ENCODE peak calls at places on chromosomes 12 and 14, in four cellular contexts. U, Q, K and B are unnamed samples.
A peak's percentile ranks its signal among the peaks of the same experiment; 100 is the strongest.

GRCh38 chr14:100666403-100666802 is 60.3 kb upstream of the DLK1 start:
- DNase-seq in U (no peak), Q (no peak), K (no peak), B (no peak)

GRCh38 chr12:127613056-127613455 is 653.9 kb upstream of the TMEM132C start:
- DNase-seq in U (peak; percentile 18), Q (peak; percentile 67), K (no peak), B (no peak)

GRCh38 chr12:16844875-16845274 is 238.9 kb upstream of the LMO3 start:
- DNase-seq in U (no peak), Q (no peak), K (no peak), B (no peak)

GRCh38 chr12:110743571-110744093 is 941 bp upstream of the PPP1CC start:
- DNase-seq in U (peak; percentile 11), Q (no peak), K (peak; percentile 34), B (peak; percentile 46)

GRCh38 chr14:33916663-33917565 is 34.0 kb downstream of the EGLN3 start:
- DNase-seq in U (no peak), Q (no peak), K (peak; percentile 61), B (peak; percentile 77)

GRCh38 chr12:10102322-10102721 is 3.5 kb upstream of the CLEC1A start:
- DNase-seq in U (no peak), Q (no peak), K (no peak), B (no peak)

GRCh38 chr14:92121207-92121669 is 268 bp downstream of the NDUFB1 start:
- DNase-seq in U (no peak), Q (peak; percentile 39), K (peak; percentile 43), B (peak; percentile 49)

GRCh38 chr12:68636268-68636667 is 25.6 kb downstream of the RAP1B start:
- DNase-seq in U (no peak), Q (no peak), K (peak; percentile 80), B (peak; percentile 85)

GRCh38 chr14:99727096-99727870 is 43.2 kb downstream of the CYP46A1 start:
- DNase-seq in U (no peak), Q (peak; percentile 18), K (no peak), B (no peak)

GRCh38 chr12:107400686-107401447 is 284.7 kb upstream of the PWP1 start:
- DNase-seq in U (no peak), Q (no peak), K (peak; percentile 43), B (peak; percentile 79)

GRCh38 chr12:44876554-44877275 is 600 bp upstream of the NELL2 start:
- DNase-seq in U (no peak), Q (no peak), K (peak; percentile 12), B (peak; percentile 12)

GRCh38 chr12:126483145-126484068 is 1418.2 kb downstream of the AACS start:
- DNase-seq in U (no peak), Q (no peak), K (peak; percentile 81), B (peak; percentile 83)

GRCh38 chr14:55739967-55740707 is 160.1 kb downstream of the KTN1 start:
- DNase-seq in U (peak; percentile 31), Q (no peak), K (no peak), B (no peak)

GRCh38 chr12:70648831-70649230 is 11.6 kb upstream of the PTPRB start:
- DNase-seq in U (no peak), Q (no peak), K (peak; percentile 77), B (peak; percentile 82)

GRCh38 chr12:49847161-49847560 is 4.3 kb upstream of the BCDIN3D start:
- DNase-seq in U (no peak), Q (no peak), K (no peak), B (no peak)

GRCh38 chr12:119020377-119021360 is 39.3 kb downstream of the SRRM4 start:
- DNase-seq in U (peak; percentile 20), Q (peak; percentile 46), K (no peak), B (no peak)

GRCh38 chr12:62967701-62968100 is 32.8 kb upstream of the PPM1H start:
- DNase-seq in U (no peak), Q (no peak), K (no peak), B (no peak)

GRCh38 chr14:22471545-22472121 is 117.4 kb downstream of the DAD1 start:
- DNase-seq in U (peak; percentile 45), Q (peak; percentile 69), K (peak; percentile 37), B (peak; percentile 65)
- TF ChIP-seq CTCF in U (peak; percentile 34), Q (peak; percentile 42), K (peak; percentile 46), B (peak; percentile 67)

GRCh38 chr14:21534576-21534975 is 8.4 kb upstream of the SALL2 start:
- DNase-seq in U (no peak), Q (no peak), K (no peak), B (no peak)
- H3K4me3 ChIP-seq in U (no peak overlapping the region), Q (no peak overlapping the region), K (no peak overlapping the region), B (no peak overlapping the region)

GRCh38 chr12:111788178-111788654 is 21.5 kb downstream of the ALDH2 start:
- DNase-seq in U (peak; percentile 79), Q (peak; percentile 54), K (peak; percentile 52), B (peak; percentile 86)
- TF ChIP-seq CTCF in U (peak; percentile 51), Q (no peak), K (peak; percentile 31), B (peak; percentile 50)

GRCh38 chr12:27969901-27970390 is 2.6 kb downstream of the PTHLH start:
- DNase-seq in U (peak; percentile 60), Q (peak; percentile 72), K (peak; percentile 35), B (peak; percentile 61)

GRCh38 chr12:27970981-27971489 is 1.5 kb downstream of the PTHLH start:
- DNase-seq in U (no peak), Q (no peak), K (no peak), B (no peak)

GRCh38 chr12:27969011-27969900 is 3.3 kb downstream of the PTHLH start:
- DNase-seq in U (no peak), Q (no peak), K (peak; percentile 21), B (no peak)

GRCh38 chr12:27971606-27972005 is 927 bp downstream of the PTHLH start:
- DNase-seq in U (no peak), Q (no peak), K (no peak), B (no peak)

DNA sequence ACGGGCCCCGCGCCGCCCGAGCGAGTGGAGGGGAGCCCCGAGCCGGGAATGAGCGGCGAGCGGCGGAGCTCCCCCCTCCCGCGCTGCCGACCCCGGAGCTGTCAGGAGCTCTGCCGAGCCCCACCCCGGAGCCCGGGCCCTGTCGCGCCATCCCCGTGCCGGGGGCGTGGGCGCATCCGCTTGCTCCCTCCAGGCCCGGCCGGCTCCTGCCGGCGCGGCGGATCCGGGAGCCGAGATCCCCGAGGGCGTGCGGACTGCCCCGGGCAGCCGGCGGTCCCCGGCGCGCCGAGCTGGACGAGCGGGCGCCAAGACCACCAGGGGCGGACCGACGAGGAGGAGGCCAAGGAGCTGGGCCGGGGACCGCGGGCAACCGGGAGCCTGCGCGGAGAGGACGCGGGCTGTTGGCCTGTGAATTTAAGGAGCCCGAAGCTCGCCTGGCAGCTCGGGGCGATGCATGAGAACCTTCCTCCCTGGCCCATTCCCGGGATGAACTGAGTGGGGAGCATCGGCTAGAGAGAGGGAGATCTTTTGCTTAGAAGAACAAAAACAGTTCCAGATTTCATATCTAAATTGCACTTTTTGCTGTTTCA is 2.0 kb downstream of the PTHLH start:
- DNase-seq in U (no peak), Q (no peak), K (peak; percentile 38), B (no peak)
- H3K4me3 ChIP-seq in U (peak overlapping the region; percentile 18), Q (peak overlapping the region; percentile 55), K (peak overlapping the region; percentile 60), B (peak overlapping the region; percentile 64)

DNA sequence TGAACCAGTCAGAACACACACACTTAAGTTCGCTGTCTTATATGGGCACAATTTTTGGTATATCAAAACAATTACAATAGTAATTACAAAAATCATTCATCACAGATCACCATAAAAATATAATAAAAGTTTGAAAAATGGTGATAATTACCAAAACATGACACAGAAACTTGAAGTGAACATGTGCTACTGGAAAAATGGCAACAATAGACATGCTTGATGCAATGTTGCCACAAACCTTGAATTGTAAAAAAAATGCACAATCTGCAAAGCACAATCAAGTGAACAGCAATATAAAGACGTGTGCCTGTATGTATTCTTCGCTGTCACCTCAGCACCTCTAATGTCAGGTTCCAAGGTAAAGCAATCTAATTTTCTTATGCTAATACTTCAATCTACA is 117.6 kb downstream of the PRKD1 start:
- DNase-seq in U (no peak), Q (no peak), K (no peak), B (no peak)
- TF ChIP-seq CTCF in U (no peak), Q (no peak), K (no peak), B (no peak)

DNA sequence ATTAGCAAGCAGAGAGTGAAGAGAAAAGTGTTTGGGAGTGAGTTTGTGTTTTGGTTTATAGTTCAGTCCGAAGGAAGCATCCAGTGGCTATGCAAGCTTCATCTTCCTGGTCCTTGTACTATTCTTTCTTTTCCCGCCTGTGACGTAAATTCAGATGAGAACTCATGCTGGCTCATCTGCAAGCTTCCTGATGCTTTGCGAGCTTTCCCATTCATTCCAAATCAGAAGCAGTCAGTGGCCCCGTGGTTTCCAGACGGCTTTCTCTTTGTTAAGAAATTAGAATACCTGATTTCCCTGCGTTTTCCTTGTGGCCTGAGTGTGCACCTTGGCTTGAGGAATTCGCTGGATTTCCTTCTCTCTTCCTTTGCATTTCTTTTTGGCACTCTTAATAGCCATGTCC is 89.5 kb downstream of the TESC start:
- DNase-seq in U (no peak), Q (no peak), K (no peak), B (no peak)
- H3K4me3 ChIP-seq in U (no peak overlapping the region), Q (no peak overlapping the region), K (no peak overlapping the region), B (no peak overlapping the region)

DNA sequence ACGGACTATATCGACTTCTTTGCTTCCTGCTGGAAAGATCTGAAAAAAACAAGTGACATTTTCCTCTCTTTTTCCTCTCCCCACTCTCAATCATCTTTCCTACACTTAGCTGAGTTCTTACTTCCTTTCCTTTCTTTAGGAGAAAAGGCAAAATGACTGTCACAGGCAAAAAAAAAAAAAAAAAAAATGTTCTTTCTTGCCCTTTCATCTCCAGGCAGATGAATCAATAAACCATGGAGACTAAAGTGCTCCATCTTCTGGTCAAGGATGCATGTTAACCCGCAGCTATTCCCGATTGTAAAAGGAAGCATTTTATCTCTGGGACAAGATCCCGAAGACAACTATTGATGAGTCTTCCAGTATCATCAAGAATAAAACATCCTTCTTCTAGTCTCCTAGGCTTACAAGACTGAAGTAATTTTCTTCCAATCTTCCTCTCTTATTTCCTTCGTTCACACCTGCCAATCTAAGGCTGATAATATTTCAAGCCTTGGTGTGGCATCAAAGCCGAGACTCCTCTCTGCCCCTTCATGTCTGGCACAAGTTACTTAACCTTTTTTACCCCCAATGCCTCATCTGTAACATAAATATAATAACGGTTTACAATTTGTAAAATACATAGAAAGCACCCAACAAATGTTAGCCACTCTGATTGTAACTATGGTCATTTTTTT is 94.2 kb upstream of the PLEKHG7 start:
- DNase-seq in U (no peak), Q (no peak), K (peak; percentile 75), B (peak; percentile 67)
- TF ChIP-seq CTCF in U (peak; percentile 22), Q (peak; percentile 26), K (peak; percentile 74), B (peak; percentile 73)

GRCh38 chr14:23568021-23568599 is 519 bp upstream of the AP1G2 start:
- DNase-seq in U (no peak), Q (no peak), K (no peak), B (no peak)
- H3K4me3 ChIP-seq in U (peak overlapping the region; percentile 29), Q (peak overlapping the region; percentile 70), K (peak overlapping the region; percentile 61), B (peak overlapping the region; percentile 74)

DNA sequence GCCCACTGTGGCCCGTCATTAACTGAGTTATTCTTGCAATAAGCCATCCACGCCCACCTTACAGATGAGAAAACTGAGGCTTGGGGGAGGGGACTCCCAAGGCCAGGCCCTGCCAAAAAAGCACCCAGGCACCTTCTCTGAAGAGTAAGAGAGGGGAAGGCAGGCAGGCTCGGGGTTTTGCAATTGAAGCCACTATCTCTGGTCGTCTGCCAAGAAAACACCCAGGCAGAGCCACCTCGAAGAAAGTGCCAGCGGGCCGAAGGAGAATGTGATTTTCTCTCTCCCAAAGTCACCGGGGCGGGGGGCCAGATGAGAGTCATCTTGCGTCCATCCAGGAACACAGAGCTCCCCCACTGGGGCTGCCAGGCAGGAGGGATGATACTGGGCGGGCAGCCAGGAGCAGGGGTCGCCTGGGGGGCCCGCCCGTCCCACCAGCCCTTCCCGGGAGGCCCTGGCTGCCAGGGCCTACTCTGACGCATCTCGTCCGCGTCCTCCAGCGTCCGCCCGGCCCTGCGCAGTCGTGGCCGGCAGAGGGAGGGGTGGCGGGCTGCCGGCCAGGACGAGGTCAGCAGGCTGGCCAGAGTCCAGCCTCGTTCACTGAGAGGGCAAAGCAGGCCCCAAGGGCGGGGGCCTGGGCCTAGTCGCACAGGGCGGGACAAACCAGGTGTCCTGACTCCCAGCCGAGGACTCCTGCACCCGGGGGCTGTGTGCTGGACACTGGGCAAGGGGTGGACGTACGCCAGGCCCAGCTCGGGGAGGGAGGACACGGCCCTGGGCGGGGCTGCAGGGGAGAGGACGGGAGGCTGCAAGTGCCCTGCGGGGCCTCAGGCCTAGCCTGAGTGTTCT is 74.4 kb downstream of the RFLNA start:
- DNase-seq in U (peak; percentile 99), Q (peak; percentile 96), K (peak; percentile 94), B (peak; percentile 97)
- TF ChIP-seq CTCF in U (peak; percentile 52), Q (no peak), K (no peak), B (peak; percentile 31)